ENCODE peak calls at places on chromosomes 3 and 15, in five cellular contexts. H, U, Z, B and V are unnamed samples.

GRCh38 chr3:50274371-50275104 is 4.3 kb upstream of the LSMEM2 start:
- DNase-seq in H (peak), Z (peak), B (peak), U (no peak), V (peak)

GRCh38 chr3:126837773-126838172 is 133.7 kb downstream of the CHCHD6 start:
- DNase-seq in U (no peak), B (no peak), H (no peak), Z (no peak), V (no peak)

GRCh38 chr15:60519218-60519617 is 40.3 kb upstream of the ICE2 start:
- DNase-seq in B (no peak), H (no peak), Z (no peak), U (no peak), V (no peak)

GRCh38 chr3:57059416-57059815 is 1.0 kb upstream of the SPATA12 start:
- DNase-seq in Z (peak), B (no peak), H (no peak), U (no peak), V (no peak)

GRCh38 chr15:101264011-101264410 is 12.2 kb upstream of the CHSY1 start:
- DNase-seq in U (no peak), B (no peak), Z (no peak), H (no peak), V (no peak)

GRCh38 chr3:46378426-46378942 is 7.7 kb downstream of the CCR5 start:
- DNase-seq in Z (peak), B (peak), U (peak), H (peak), V (peak)

GRCh38 chr3:78506581-78507195 is 1261.1 kb downstream of the ROBO1 start:
- DNase-seq in Z (no peak), H (no peak), B (no peak), U (no peak), V (no peak)

GRCh38 chr15:89666147-89666857 is 11.0 kb upstream of the KIF7 start:
- DNase-seq in U (no peak), H (no peak), Z (no peak), B (no peak), V (no peak)

GRCh38 chr3:33035596-33035995 is 61.4 kb downstream of the GLB1 start:
- DNase-seq in U (no peak), H (no peak), Z (no peak), B (no peak), V (no peak)

GRCh38 chr3:36648241-36649034 is 115.9 kb downstream of the DCLK3 start:
- DNase-seq in B (no peak), Z (no peak), H (no peak), U (no peak), V (no peak)

GRCh38 chr15:96297783-96298182 is 32.7 kb upstream of the NR2F2 start:
- DNase-seq in B (no peak), Z (no peak), H (no peak), U (no peak), V (no peak)

GRCh38 chr3:17431477-17432045 is 310.9 kb downstream of the TBC1D5 start:
- DNase-seq in U (no peak), Z (no peak), B (no peak), H (no peak), V (no peak)

GRCh38 chr3:77321646-77322045 is 281.7 kb downstream of the ROBO2 start:
- DNase-seq in B (no peak), H (no peak), U (no peak), Z (no peak), V (no peak)

GRCh38 chr3:182725372-182726251 is 67.7 kb upstream of the ATP11B start:
- DNase-seq in U (no peak), Z (no peak), B (no peak), H (no peak), V (peak)

GRCh38 chr15:89195836-89196235 is 25.5 kb downstream of the RLBP1 start:
- DNase-seq in H (no peak), B (no peak), U (no peak), Z (no peak), V (no peak)

GRCh38 chr3:14633417-14633816 is 18.1 kb upstream of the CCDC174 start:
- DNase-seq in B (no peak), U (no peak), Z (no peak), H (no peak), V (no peak)

GRCh38 chr15:74302821-74303359 is 64.6 kb downstream of the CYP11A1 start:
- DNase-seq in B (peak), Z (peak), U (no peak), H (peak), V (peak)

GRCh38 chr3:46110701-46111493 is 83.6 kb upstream of the XCR1 start:
- DNase-seq in B (peak), Z (no peak), H (no peak), U (no peak), V (peak)